ENCODE peak calls at places on chromosomes 16 and 17, in nine cellular contexts. One of them, this sample, is unnamed.

GRCh38 chr16:57367111-57367752 is 5.1 kb upstream of the CX3CL1 start:
- DNase-seq in head of caudate nucleus: no peak
- DNase-seq in NCI-H1105: no peak
- DNase-seq in aorta: no peak
- DNase-seq in OCI-LY7: no peak
- DNase-seq in RWPE2: peak
- DNase-seq in PC-3: peak
- DNase-seq in WTC11: no peak
- DNase-seq in upper lobe of right lung: no peak
- DNase-seq in this sample: no peak

GRCh38 chr16:11133344-11133921 is 122.6 kb downstream of the SOCS1 start:
- DNase-seq in PC-3: peak
- DNase-seq in upper lobe of right lung: peak
- DNase-seq in WTC11: no peak
- DNase-seq in OCI-LY7: no peak
- DNase-seq in NCI-H1105: no peak
- DNase-seq in RWPE2: peak
- DNase-seq in aorta: peak
- DNase-seq in head of caudate nucleus: peak
- DNase-seq in this sample: no peak

GRCh38 chr17:8935194-8935593 is 30.3 kb downstream of the PIK3R5 start:
- DNase-seq in WTC11: no peak
- DNase-seq in NCI-H1105: no peak
- DNase-seq in aorta: no peak
- DNase-seq in OCI-LY7: no peak
- DNase-seq in PC-3: no peak
- DNase-seq in head of caudate nucleus: no peak
- DNase-seq in upper lobe of right lung: peak
- DNase-seq in RWPE2: no peak
- DNase-seq in this sample: peak

GRCh38 chr16:88424536-88425230 is 28.4 kb upstream of the ZFPM1 start:
- DNase-seq in upper lobe of right lung: no peak
- DNase-seq in RWPE2: no peak
- DNase-seq in WTC11: no peak
- DNase-seq in PC-3: no peak
- DNase-seq in NCI-H1105: no peak
- DNase-seq in OCI-LY7: no peak
- DNase-seq in head of caudate nucleus: peak
- DNase-seq in aorta: no peak
- DNase-seq in this sample: no peak

GRCh38 chr16:22008215-22009142 is 568 bp downstream of the MOSMO start:
- DNase-seq in PC-3: no peak
- DNase-seq in OCI-LY7: peak
- DNase-seq in WTC11: peak
- DNase-seq in RWPE2: no peak
- DNase-seq in NCI-H1105: no peak
- DNase-seq in aorta: peak
- DNase-seq in upper lobe of right lung: peak
- DNase-seq in head of caudate nucleus: no peak
- DNase-seq in this sample: no peak

GRCh38 chr16:19595043-19595767 is 39.7 kb downstream of the VPS35L start:
- DNase-seq in aorta: no peak
- DNase-seq in head of caudate nucleus: no peak
- DNase-seq in NCI-H1105: no peak
- DNase-seq in PC-3: peak
- DNase-seq in RWPE2: peak
- DNase-seq in OCI-LY7: no peak
- DNase-seq in WTC11: no peak
- DNase-seq in upper lobe of right lung: no peak
- DNase-seq in this sample: no peak

GRCh38 chr16:2720063-2720455 is at the start of gene PRSS27:
- DNase-seq in RWPE2: peak
- DNase-seq in PC-3: no peak
- DNase-seq in head of caudate nucleus: no peak
- DNase-seq in NCI-H1105: no peak
- DNase-seq in OCI-LY7: no peak
- DNase-seq in WTC11: no peak
- DNase-seq in aorta: no peak
- DNase-seq in upper lobe of right lung: no peak
- DNase-seq in this sample: no peak

GRCh38 chr17:70588003-70588402 is 418.7 kb downstream of the KCNJ2 start:
- DNase-seq in head of caudate nucleus: no peak
- DNase-seq in RWPE2: no peak
- DNase-seq in WTC11: no peak
- DNase-seq in OCI-LY7: no peak
- DNase-seq in aorta: no peak
- DNase-seq in PC-3: no peak
- DNase-seq in NCI-H1105: no peak
- DNase-seq in upper lobe of right lung: no peak
- DNase-seq in this sample: no peak

GRCh38 chr17:32903774-32904673 is 23.9 kb upstream of the TMEM98 start:
- DNase-seq in RWPE2: no peak
- DNase-seq in WTC11: no peak
- DNase-seq in OCI-LY7: no peak
- DNase-seq in PC-3: no peak
- DNase-seq in NCI-H1105: no peak
- DNase-seq in upper lobe of right lung: no peak
- DNase-seq in head of caudate nucleus: no peak
- DNase-seq in aorta: no peak
- DNase-seq in this sample: no peak

GRCh38 chr16:22164482-22164881 is 2.2 kb downstream of the SDR42E2 start:
- DNase-seq in WTC11: no peak
- DNase-seq in head of caudate nucleus: no peak
- DNase-seq in upper lobe of right lung: no peak
- DNase-seq in OCI-LY7: no peak
- DNase-seq in aorta: no peak
- DNase-seq in RWPE2: no peak
- DNase-seq in NCI-H1105: no peak
- DNase-seq in PC-3: no peak
- DNase-seq in this sample: no peak

GRCh38 chr16:9308300-9309209 is 217.1 kb downstream of the HAPSTR1 start:
- DNase-seq in NCI-H1105: no peak
- DNase-seq in RWPE2: no peak
- DNase-seq in head of caudate nucleus: no peak
- DNase-seq in upper lobe of right lung: no peak
- DNase-seq in PC-3: no peak
- DNase-seq in OCI-LY7: no peak
- DNase-seq in WTC11: no peak
- DNase-seq in aorta: no peak
- DNase-seq in this sample: no peak

GRCh38 chr17:51322390-51323029 is 62.2 kb downstream of the UTP18 start:
- DNase-seq in NCI-H1105: no peak
- DNase-seq in OCI-LY7: peak
- DNase-seq in upper lobe of right lung: no peak
- DNase-seq in aorta: no peak
- DNase-seq in PC-3: peak
- DNase-seq in WTC11: no peak
- DNase-seq in RWPE2: no peak
- DNase-seq in head of caudate nucleus: no peak
- DNase-seq in this sample: peak

GRCh38 chr17:54807331-54807730 is 93.3 kb upstream of the TOM1L1 start:
- DNase-seq in WTC11: no peak
- DNase-seq in OCI-LY7: no peak
- DNase-seq in PC-3: no peak
- DNase-seq in RWPE2: no peak
- DNase-seq in upper lobe of right lung: no peak
- DNase-seq in aorta: no peak
- DNase-seq in NCI-H1105: no peak
- DNase-seq in head of caudate nucleus: no peak
- DNase-seq in this sample: no peak

GRCh38 chr16:56576585-56577299 is 11.9 kb downstream of the MT4 start:
- DNase-seq in NCI-H1105: peak
- DNase-seq in aorta: peak
- DNase-seq in head of caudate nucleus: peak
- DNase-seq in WTC11: peak
- DNase-seq in PC-3: peak
- DNase-seq in OCI-LY7: peak
- DNase-seq in RWPE2: no peak
- DNase-seq in upper lobe of right lung: peak
- DNase-seq in this sample: peak

GRCh38 chr17:17367931-17368330 is 64.8 kb downstream of the NT5M start:
- DNase-seq in PC-3: no peak
- DNase-seq in RWPE2: peak
- DNase-seq in upper lobe of right lung: peak
- DNase-seq in head of caudate nucleus: no peak
- DNase-seq in NCI-H1105: no peak
- DNase-seq in OCI-LY7: no peak
- DNase-seq in WTC11: no peak
- DNase-seq in aorta: peak
- DNase-seq in this sample: no peak

GRCh38 chr16:9007177-9007794 is 43.6 kb upstream of the USP7 start:
- DNase-seq in PC-3: no peak
- DNase-seq in WTC11: no peak
- DNase-seq in upper lobe of right lung: no peak
- DNase-seq in head of caudate nucleus: no peak
- DNase-seq in OCI-LY7: no peak
- DNase-seq in RWPE2: no peak
- DNase-seq in aorta: no peak
- DNase-seq in NCI-H1105: no peak
- DNase-seq in this sample: no peak

GRCh38 chr16:67528222-67528869 is at the start of gene RIPOR1:
- DNase-seq in WTC11: peak
- DNase-seq in aorta: peak
- DNase-seq in NCI-H1105: no peak
- DNase-seq in PC-3: peak
- DNase-seq in OCI-LY7: peak
- DNase-seq in upper lobe of right lung: peak
- DNase-seq in head of caudate nucleus: peak
- DNase-seq in RWPE2: no peak
- DNase-seq in this sample: no peak

GRCh38 chr17:9291912-9292562 is 270.7 kb downstream of the NTN1 start:
- DNase-seq in PC-3: peak
- DNase-seq in NCI-H1105: no peak
- DNase-seq in upper lobe of right lung: no peak
- DNase-seq in head of caudate nucleus: peak
- DNase-seq in OCI-LY7: peak
- DNase-seq in aorta: peak
- DNase-seq in RWPE2: no peak
- DNase-seq in WTC11: peak
- DNase-seq in this sample: peak

GRCh38 chr17:45127209-45127582 is 5.1 kb downstream of the PLCD3 start:
- DNase-seq in RWPE2: no peak
- DNase-seq in NCI-H1105: no peak
- DNase-seq in OCI-LY7: no peak
- DNase-seq in head of caudate nucleus: no peak
- DNase-seq in WTC11: no peak
- DNase-seq in aorta: no peak
- DNase-seq in upper lobe of right lung: no peak
- DNase-seq in PC-3: no peak
- DNase-seq in this sample: no peak

GRCh38 chr17:8803531-8804416 is 4.6 kb upstream of the MFSD6L start:
- DNase-seq in RWPE2: no peak
- DNase-seq in WTC11: peak
- DNase-seq in upper lobe of right lung: no peak
- DNase-seq in head of caudate nucleus: no peak
- DNase-seq in OCI-LY7: peak
- DNase-seq in aorta: no peak
- DNase-seq in PC-3: no peak
- DNase-seq in NCI-H1105: no peak
- DNase-seq in this sample: no peak

GRCh38 chr17:6070280-6070894 is at the start of gene WSCD1:
- DNase-seq in PC-3: peak
- DNase-seq in upper lobe of right lung: no peak
- DNase-seq in NCI-H1105: peak
- DNase-seq in OCI-LY7: no peak
- DNase-seq in aorta: peak
- DNase-seq in head of caudate nucleus: peak
- DNase-seq in RWPE2: no peak
- DNase-seq in WTC11: peak
- DNase-seq in this sample: no peak

GRCh38 chr17:15954222-15954621 is 9.3 kb downstream of the ADORA2B start:
- DNase-seq in NCI-H1105: no peak
- DNase-seq in OCI-LY7: no peak
- DNase-seq in aorta: peak
- DNase-seq in RWPE2: peak
- DNase-seq in head of caudate nucleus: no peak
- DNase-seq in PC-3: peak
- DNase-seq in WTC11: no peak
- DNase-seq in upper lobe of right lung: no peak
- DNase-seq in this sample: peak

GRCh38 chr17:46732133-46732532 is 86.4 kb downstream of the WNT3 start:
- DNase-seq in upper lobe of right lung: no peak
- DNase-seq in aorta: no peak
- DNase-seq in OCI-LY7: no peak
- DNase-seq in head of caudate nucleus: no peak
- DNase-seq in RWPE2: no peak
- DNase-seq in PC-3: no peak
- DNase-seq in NCI-H1105: no peak
- DNase-seq in WTC11: no peak
- DNase-seq in this sample: no peak

GRCh38 chr17:68491381-68491849 is 20.8 kb upstream of the PRKAR1A start:
- DNase-seq in head of caudate nucleus: no peak
- DNase-seq in PC-3: no peak
- DNase-seq in upper lobe of right lung: no peak
- DNase-seq in NCI-H1105: no peak
- DNase-seq in aorta: no peak
- DNase-seq in OCI-LY7: peak
- DNase-seq in RWPE2: no peak
- DNase-seq in WTC11: no peak
- DNase-seq in this sample: peak

GRCh38 chr17:78313735-78314648 is 45.9 kb downstream of the SOCS3 start:
- DNase-seq in upper lobe of right lung: peak
- DNase-seq in PC-3: peak
- DNase-seq in aorta: peak
- DNase-seq in NCI-H1105: peak
- DNase-seq in OCI-LY7: peak
- DNase-seq in RWPE2: peak
- DNase-seq in WTC11: peak
- DNase-seq in head of caudate nucleus: peak
- DNase-seq in this sample: peak

GRCh38 chr16:17801024-17801423 is 330.3 kb upstream of the XYLT1 start:
- DNase-seq in OCI-LY7: no peak
- DNase-seq in PC-3: no peak
- DNase-seq in WTC11: no peak
- DNase-seq in upper lobe of right lung: no peak
- DNase-seq in aorta: no peak
- DNase-seq in head of caudate nucleus: no peak
- DNase-seq in RWPE2: no peak
- DNase-seq in NCI-H1105: no peak
- DNase-seq in this sample: no peak

GRCh38 chr16:15483857-15484256 is 49.5 kb downstream of the BMERB1 start:
- DNase-seq in WTC11: no peak
- DNase-seq in head of caudate nucleus: no peak
- DNase-seq in NCI-H1105: no peak
- DNase-seq in PC-3: no peak
- DNase-seq in RWPE2: no peak
- DNase-seq in aorta: no peak
- DNase-seq in OCI-LY7: peak
- DNase-seq in upper lobe of right lung: no peak
- DNase-seq in this sample: no peak

GRCh38 chr17:47077576-47077975 is 98.5 kb upstream of the RPRML start:
- DNase-seq in RWPE2: no peak
- DNase-seq in NCI-H1105: no peak
- DNase-seq in OCI-LY7: no peak
- DNase-seq in upper lobe of right lung: no peak
- DNase-seq in aorta: no peak
- DNase-seq in PC-3: peak
- DNase-seq in head of caudate nucleus: no peak
- DNase-seq in WTC11: no peak
- DNase-seq in this sample: no peak

GRCh38 chr17:5381542-5381941 is 37.9 kb downstream of the NUP88 start:
- DNase-seq in upper lobe of right lung: no peak
- DNase-seq in NCI-H1105: no peak
- DNase-seq in RWPE2: no peak
- DNase-seq in aorta: no peak
- DNase-seq in PC-3: peak
- DNase-seq in WTC11: no peak
- DNase-seq in OCI-LY7: no peak
- DNase-seq in head of caudate nucleus: no peak
- DNase-seq in this sample: no peak

GRCh38 chr17:14157822-14158221 is 78.8 kb downstream of the CDRT15 start:
- DNase-seq in aorta: no peak
- DNase-seq in RWPE2: no peak
- DNase-seq in PC-3: peak
- DNase-seq in upper lobe of right lung: no peak
- DNase-seq in NCI-H1105: no peak
- DNase-seq in WTC11: no peak
- DNase-seq in head of caudate nucleus: no peak
- DNase-seq in OCI-LY7: no peak
- DNase-seq in this sample: no peak

GRCh38 chr17:28267720-28268609 is 51.0 kb upstream of the TMEM97 start:
- DNase-seq in NCI-H1105: no peak
- DNase-seq in aorta: no peak
- DNase-seq in PC-3: no peak
- DNase-seq in head of caudate nucleus: no peak
- DNase-seq in OCI-LY7: no peak
- DNase-seq in upper lobe of right lung: no peak
- DNase-seq in WTC11: no peak
- DNase-seq in RWPE2: no peak
- DNase-seq in this sample: no peak

This sample was measured in Kasumi-1.